ENCODE peak calls at places on chromosomes 12 and 14, in seven cellular contexts. B is foreskin fibroblast, J is fibroblast of the aortic adventitia, W is HepG2, I is breast epithelium, L is AG10803, D is foreskin keratinocyte. Q is an unnamed sample.

GRCh38 chr14:72560331-72560730 is 333.6 kb downstream of the DPF3 start:
- DNase-seq in J (no peak), D (no peak), B (peak), L (no peak), I (no peak), W (no peak), Q (no peak)

GRCh38 chr12:49121047-49121696 is 10.0 kb downstream of the TUBA1B start:
- DNase-seq in L (peak), W (peak), J (peak), B (peak), I (no peak), D (peak), Q (peak)

GRCh38 chr12:20148241-20148640 is 220.1 kb upstream of the PDE3A start:
- DNase-seq in J (no peak), L (no peak), B (no peak), W (no peak), I (no peak), D (no peak), Q (no peak)

GRCh38 chr14:76456200-76456599 is 80.3 kb downstream of the ESRRB start:
- DNase-seq in L (peak), W (peak), D (peak), B (peak), I (no peak), J (peak), Q (no peak)

GRCh38 chr12:123271182-123271491 is 519 bp downstream of the CDK2AP1 start:
- DNase-seq in B (peak), I (peak), W (peak), D (no peak), L (peak), J (peak), Q (no peak)

GRCh38 chr14:36503771-36504741 is 16.0 kb downstream of the NKX2-1 start:
- DNase-seq in L (no peak), J (no peak), B (no peak), D (no peak), W (no peak), I (no peak), Q (no peak)

GRCh38 chr14:63174760-63175191 is 29.5 kb upstream of the RHOJ start:
- DNase-seq in I (no peak), B (peak), L (peak), W (peak), D (peak), J (peak), Q (peak)

GRCh38 chr12:4825139-4825858 is 84.4 kb upstream of the KCNA1 start:
- DNase-seq in D (no peak), L (no peak), W (no peak), B (no peak), J (peak), I (no peak), Q (no peak)

GRCh38 chr12:46110220-46110700 is 119.9 kb upstream of the SCAF11 start:
- DNase-seq in L (no peak), B (no peak), I (no peak), D (no peak), J (no peak), W (no peak), Q (no peak)

GRCh38 chr14:32508281-32508680 is 179.2 kb downstream of the AKAP6 start:
- DNase-seq in J (peak), D (peak), L (peak), I (no peak), B (peak), W (no peak), Q (no peak)

DNA sequence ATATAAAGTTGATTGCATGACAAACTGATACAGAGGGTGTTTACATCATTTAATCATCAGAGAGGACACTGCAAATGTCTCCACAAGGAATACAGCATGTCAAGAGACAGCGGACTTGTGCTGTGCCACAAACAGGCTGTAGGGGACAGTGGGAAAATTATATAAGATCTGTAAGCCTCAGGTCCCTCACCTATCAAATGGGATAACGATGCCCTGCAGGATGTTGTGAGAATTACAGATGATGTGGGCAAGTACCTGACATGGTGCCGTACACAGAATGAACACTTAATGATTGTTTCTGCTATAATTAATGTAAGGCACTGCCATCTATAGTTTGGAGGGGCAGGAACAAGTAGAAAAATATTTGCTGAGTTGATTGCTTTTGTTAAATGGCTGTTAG is 81.9 kb upstream of the GTF2A1 start:
- DNase-seq in I (no peak), J (no peak), W (peak), B (no peak), D (no peak), L (no peak), Q (no peak)
- TF ChIP-seq CTCF in I (no peak), J (no peak), W (no peak), B (no peak), D (peak), L (no peak), Q (peak)

DNA sequence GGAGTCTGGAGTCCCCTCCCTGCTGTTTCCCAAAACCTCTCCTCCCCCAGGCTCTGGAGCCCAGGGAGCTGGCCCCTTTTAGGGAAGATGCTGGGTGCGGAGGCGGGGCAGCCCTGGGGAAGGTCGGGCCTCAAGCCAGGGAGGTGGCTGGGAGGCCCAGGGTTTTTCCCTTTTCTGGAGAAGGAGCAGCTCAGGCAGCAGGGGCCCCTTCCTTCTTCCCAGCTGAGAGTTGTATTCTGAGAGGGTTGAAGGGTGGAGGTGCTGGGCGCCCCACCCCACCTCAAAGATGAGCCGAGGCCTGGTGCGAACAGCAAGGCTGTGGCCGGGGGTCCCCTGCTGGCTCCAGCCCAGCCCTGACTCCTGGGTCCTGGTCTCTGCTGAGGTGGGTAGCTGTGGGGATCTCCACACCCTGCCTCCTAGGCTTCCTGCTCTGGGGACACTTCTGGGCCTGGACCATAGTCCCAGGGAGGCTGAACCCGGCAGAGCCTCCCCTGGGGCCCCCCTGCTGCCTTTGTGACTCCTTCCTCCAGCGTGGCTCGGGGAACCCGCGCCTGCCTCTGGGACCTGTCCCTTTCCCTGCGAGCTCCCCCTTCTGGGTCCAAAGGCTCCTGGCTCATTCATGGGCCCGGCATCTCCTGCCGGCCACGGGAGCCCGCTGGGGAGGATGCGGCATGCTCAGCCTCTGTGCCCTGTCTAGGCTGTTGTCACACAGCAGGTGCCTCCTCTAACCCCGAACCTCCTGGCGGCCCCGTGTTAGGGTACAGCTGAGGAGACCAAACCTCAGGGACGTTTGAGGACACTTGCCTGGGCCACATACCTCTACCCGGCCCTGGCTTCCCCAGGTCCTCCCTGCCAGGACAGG is 4.4 kb downstream of the TRMT61A start:
- DNase-seq in J (no peak), B (no peak), L (no peak), I (no peak), D (no peak), W (no peak), Q (no peak)
- TF ChIP-seq CTCF in J (no peak), B (no peak), L (no peak), I (no peak), D (no peak), W (no peak), Q (no peak)

GRCh38 chr12:10960260-10960659 is 21.2 kb upstream of the TAS2R14 start:
- DNase-seq in W (no peak), D (no peak), L (no peak), J (no peak), B (no peak), I (no peak), Q (no peak)
- TF ChIP-seq CTCF in W (no peak), D (no peak), L (no peak), J (no peak), B (no peak), I (no peak), Q (no peak)

GRCh38 chr12:120584343-120585149 is 3.3 kb upstream of the POP5 start:
- DNase-seq in I (peak), L (no peak), D (peak), B (peak), J (peak), W (no peak), Q (no peak)
- TF ChIP-seq CTCF in I (peak), L (peak), D (peak), B (peak), J (peak), W (peak), Q (no peak)

DNA sequence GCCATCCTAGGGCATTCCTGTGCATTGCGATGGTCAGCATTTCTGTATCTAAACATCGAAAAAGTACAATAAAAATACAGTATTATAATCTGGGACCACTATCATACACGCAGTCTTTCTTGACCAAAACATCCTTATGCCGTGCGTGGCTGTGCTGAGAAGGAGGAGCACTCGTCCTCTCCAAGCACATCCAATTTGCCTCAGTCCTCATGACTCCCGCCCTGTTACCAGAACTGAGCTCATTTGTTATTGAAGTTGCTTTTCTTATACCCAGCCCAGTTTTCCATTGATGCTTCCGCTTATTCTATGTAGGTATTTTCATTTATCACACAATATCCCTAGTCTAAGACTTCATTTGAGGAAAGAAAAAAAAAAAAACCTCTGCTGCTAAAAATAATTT is 237.0 kb upstream of the PLEKHG7 start:
- DNase-seq in I (no peak), B (no peak), W (no peak), D (no peak), J (no peak), L (no peak), Q (no peak)
- TF ChIP-seq CTCF in I (no peak), B (no peak), W (no peak), D (no peak), J (no peak), L (no peak), Q (no peak)

DNA sequence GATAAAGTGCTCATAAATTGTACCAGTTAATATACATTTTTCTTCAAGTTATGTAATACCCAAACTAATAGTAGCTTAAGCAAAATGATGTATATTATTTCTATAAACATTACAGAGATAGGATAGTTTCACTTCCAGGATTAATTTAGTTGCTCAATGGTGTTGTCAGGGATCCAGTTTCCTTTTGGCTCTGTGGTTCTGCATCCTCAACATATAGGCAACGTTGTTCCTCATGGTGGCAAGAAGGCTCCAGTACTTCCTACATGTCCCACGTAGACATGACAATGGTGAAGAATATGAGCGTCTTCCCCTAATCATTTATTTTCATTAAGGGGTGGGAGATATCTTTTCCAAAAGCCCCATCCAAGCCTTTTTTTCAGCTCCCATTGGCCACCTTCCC is 60.7 kb upstream of the DCD start:
- DNase-seq in D (no peak), I (no peak), L (no peak), B (no peak), J (no peak), W (no peak), Q (no peak)
- TF ChIP-seq CTCF in D (no peak), I (no peak), L (no peak), B (no peak), J (no peak), W (no peak), Q (no peak)

GRCh38 chr12:122003646-122004611 is 17.8 kb upstream of the BCL7A start:
- DNase-seq in D (no peak), W (no peak), I (no peak), J (peak), B (peak), L (peak), Q (no peak)
- TF ChIP-seq CTCF in D (no peak), W (no peak), I (no peak), J (no peak), B (no peak), L (no peak), Q (no peak)

GRCh38 chr12:106246891-106247730 is 709 bp downstream of the CKAP4 start:
- DNase-seq in B (peak), J (peak), D (peak), W (no peak), I (peak), L (peak), Q (no peak)
- TF ChIP-seq CTCF in B (peak), J (peak), D (no peak), W (peak), I (peak), L (no peak), Q (peak)

Q was measured in LNCaP clone FGC.